ENCODE peak calls at places on chromosomes 5 and 9, in four cellular contexts. One of them, this sample, is unnamed.

GRCh38 chr5:140358738-140359310 is 1.2 kb upstream of the SLC4A9 start:
- DNase-seq in effector CD4-positive, alpha-beta T cell: no peak
- DNase-seq in RCC 7860: no peak
- DNase-seq in COR-L47: peak
- DNase-seq in this sample: no peak

GRCh38 chr5:168756517-168757391 is 177.6 kb upstream of the PANK3 start:
- DNase-seq in RCC 7860: no peak
- DNase-seq in COR-L47: no peak
- DNase-seq in effector CD4-positive, alpha-beta T cell: no peak
- DNase-seq in this sample: no peak

GRCh38 chr9:96160168-96160567 is 141.8 kb downstream of the HSD17B3 start:
- DNase-seq in effector CD4-positive, alpha-beta T cell: no peak
- DNase-seq in COR-L47: no peak
- DNase-seq in RCC 7860: no peak
- DNase-seq in this sample: no peak

GRCh38 chr5:172683696-172684464 is 42.8 kb downstream of the NEURL1B start:
- DNase-seq in RCC 7860: no peak
- DNase-seq in effector CD4-positive, alpha-beta T cell: peak
- DNase-seq in COR-L47: no peak
- DNase-seq in this sample: no peak

GRCh38 chr9:81822967-81823366 is 105.3 kb upstream of the SPATA31D4 start:
- DNase-seq in RCC 7860: no peak
- DNase-seq in effector CD4-positive, alpha-beta T cell: no peak
- DNase-seq in COR-L47: peak
- DNase-seq in this sample: no peak

GRCh38 chr9:134049236-134049635 is 18.6 kb downstream of the BRD3 start:
- DNase-seq in COR-L47: peak
- DNase-seq in effector CD4-positive, alpha-beta T cell: no peak
- DNase-seq in RCC 7860: no peak
- DNase-seq in this sample: no peak

GRCh38 chr9:95876595-95876994 is 1.1 kb downstream of the ERCC6L2 start:
- DNase-seq in RCC 7860: no peak
- DNase-seq in effector CD4-positive, alpha-beta T cell: no peak
- DNase-seq in COR-L47: no peak
- DNase-seq in this sample: no peak

GRCh38 chr9:135559606-135560005 is 1.9 kb upstream of the PAEP start:
- DNase-seq in COR-L47: no peak
- DNase-seq in effector CD4-positive, alpha-beta T cell: no peak
- DNase-seq in RCC 7860: no peak
- DNase-seq in this sample: no peak

GRCh38 chr5:168978015-168978414 is 322.9 kb downstream of the SLIT3 start:
- DNase-seq in COR-L47: no peak
- DNase-seq in effector CD4-positive, alpha-beta T cell: no peak
- DNase-seq in RCC 7860: peak
- DNase-seq in this sample: peak

GRCh38 chr5:109689740-109690455 is at the start of gene MAN2A1:
- DNase-seq in COR-L47: no peak
- DNase-seq in RCC 7860: peak
- DNase-seq in effector CD4-positive, alpha-beta T cell: peak
- DNase-seq in this sample: no peak

GRCh38 chr9:18421391-18421790 is 52.6 kb upstream of the ADAMTSL1 start:
- DNase-seq in COR-L47: no peak
- DNase-seq in RCC 7860: no peak
- DNase-seq in effector CD4-positive, alpha-beta T cell: no peak
- DNase-seq in this sample: no peak

GRCh38 chr9:36881316-36882116 is 152.6 kb downstream of the PAX5 start:
- DNase-seq in RCC 7860: no peak
- DNase-seq in effector CD4-positive, alpha-beta T cell: no peak
- DNase-seq in COR-L47: no peak
- DNase-seq in this sample: no peak

GRCh38 chr5:76582252-76583162 is 40.7 kb downstream of the F2RL2 start:
- DNase-seq in effector CD4-positive, alpha-beta T cell: no peak
- DNase-seq in RCC 7860: no peak
- DNase-seq in COR-L47: no peak
- DNase-seq in this sample: no peak

GRCh38 chr5:110289213-110289810 is 437.2 kb downstream of the TMEM232 start:
- DNase-seq in effector CD4-positive, alpha-beta T cell: no peak
- DNase-seq in COR-L47: no peak
- DNase-seq in RCC 7860: no peak
- DNase-seq in this sample: no peak

GRCh38 chr9:79224672-79225433 is 346.9 kb upstream of the TLE4 start:
- DNase-seq in RCC 7860: peak
- DNase-seq in COR-L47: no peak
- DNase-seq in effector CD4-positive, alpha-beta T cell: no peak
- DNase-seq in this sample: peak

GRCh38 chr5:14245526-14245925 is 102.4 kb downstream of the TRIO start:
- DNase-seq in COR-L47: no peak
- DNase-seq in RCC 7860: no peak
- DNase-seq in effector CD4-positive, alpha-beta T cell: no peak
- DNase-seq in this sample: no peak

GRCh38 chr5:148532962-148533670 is 121.2 kb downstream of the HTR4 start:
- DNase-seq in effector CD4-positive, alpha-beta T cell: no peak
- DNase-seq in RCC 7860: no peak
- DNase-seq in COR-L47: no peak
- DNase-seq in this sample: no peak

GRCh38 chr5:61254969-61255555 is 77.0 kb upstream of the ZSWIM6 start:
- DNase-seq in COR-L47: no peak
- DNase-seq in effector CD4-positive, alpha-beta T cell: no peak
- DNase-seq in RCC 7860: no peak
- DNase-seq in this sample: no peak

GRCh38 chr5:375921-376871 is 54.7 kb downstream of the AHRR start:
- DNase-seq in effector CD4-positive, alpha-beta T cell: no peak
- DNase-seq in COR-L47: no peak
- DNase-seq in RCC 7860: no peak
- DNase-seq in this sample: no peak

GRCh38 chr9:129383005-129383414 is 204.9 kb upstream of the IER5L start:
- DNase-seq in COR-L47: peak
- DNase-seq in effector CD4-positive, alpha-beta T cell: no peak
- DNase-seq in RCC 7860: no peak
- DNase-seq in this sample: no peak

GRCh38 chr5:141359790-141360426 is at the start of gene PCDHGB2:
- DNase-seq in COR-L47: peak
- DNase-seq in effector CD4-positive, alpha-beta T cell: no peak
- DNase-seq in RCC 7860: no peak
- DNase-seq in this sample: no peak

GRCh38 chr5:151110122-151110681 is 29.4 kb upstream of the TNIP1 start:
- DNase-seq in effector CD4-positive, alpha-beta T cell: no peak
- DNase-seq in COR-L47: no peak
- DNase-seq in RCC 7860: no peak
- DNase-seq in this sample: no peak

GRCh38 chr5:132873119-132873929 is at the start of gene LEAP2:
- DNase-seq in COR-L47: no peak
- DNase-seq in effector CD4-positive, alpha-beta T cell: no peak
- DNase-seq in RCC 7860: no peak
- DNase-seq in this sample: no peak

GRCh38 chr5:78569441-78569840 is 79.1 kb downstream of the LHFPL2 start:
- DNase-seq in COR-L47: no peak
- DNase-seq in effector CD4-positive, alpha-beta T cell: no peak
- DNase-seq in RCC 7860: no peak
- DNase-seq in this sample: peak

GRCh38 chr9:130226112-130226511 is 39.4 kb upstream of the HMCN2 start:
- DNase-seq in RCC 7860: no peak
- DNase-seq in effector CD4-positive, alpha-beta T cell: no peak
- DNase-seq in COR-L47: no peak
- DNase-seq in this sample: no peak

GRCh38 chr5:23451156-23451555 is 56.3 kb upstream of the PRDM9 start:
- DNase-seq in effector CD4-positive, alpha-beta T cell: no peak
- DNase-seq in RCC 7860: no peak
- DNase-seq in COR-L47: no peak
- DNase-seq in this sample: no peak

GRCh38 chr9:120941046-120941770 is 14.6 kb upstream of the TRAF1 start:
- DNase-seq in RCC 7860: no peak
- DNase-seq in effector CD4-positive, alpha-beta T cell: no peak
- DNase-seq in COR-L47: no peak
- DNase-seq in this sample: no peak

This sample was measured in kidney epithelial cell.